ENCODE peak calls at places on chromosome 19, in five cellular contexts. Y is NAMALWA, V is tibial artery, A is amniotic epithelial cell, L is M059J. K is an unnamed sample.

GRCh38 chr19:41934849-41935374 is 6.7 kb upstream of the ERFL start:
- DNase-seq in V (no peak), A (peak), Y (peak), L (peak), K (peak)

GRCh38 chr19:14406645-14407331 is 12.4 kb downstream of the DDX39A start:
- DNase-seq in L (no peak), Y (no peak), A (no peak), V (no peak), K (no peak)

GRCh38 chr19:53518061-53518460 is 19.9 kb upstream of the ZNF331 start:
- DNase-seq in A (no peak), Y (no peak), L (no peak), V (no peak), K (no peak)

GRCh38 chr19:17777840-17778620 is 16.9 kb upstream of the B3GNT3 start:
- DNase-seq in Y (peak), L (no peak), A (peak), V (peak), K (peak)

GRCh38 chr19:5891938-5892771 is 11.4 kb downstream of the NDUFA11 start:
- DNase-seq in A (peak), L (peak), Y (no peak), V (no peak), K (peak)

GRCh38 chr19:29202281-29202680 is 10.7 kb downstream of the UQCRFS1 start:
- DNase-seq in V (no peak), L (no peak), A (no peak), Y (no peak), K (no peak)

GRCh38 chr19:6248856-6249255 is 30.9 kb downstream of the MLLT1 start:
- DNase-seq in Y (no peak), L (no peak), V (no peak), A (no peak), K (peak)

GRCh38 chr19:29831041-29831548 is 19.3 kb downstream of the CCNE1 start:
- DNase-seq in V (peak), Y (no peak), L (no peak), A (no peak), K (no peak)

GRCh38 chr19:571127-571974 is 1.0 kb upstream of the BSG start:
- DNase-seq in Y (peak), V (no peak), L (peak), A (peak), K (peak)

GRCh38 chr19:13099073-13099999 is 3.3 kb downstream of the LYL1 start:
- DNase-seq in Y (peak), A (peak), L (no peak), V (peak), K (no peak)

GRCh38 chr19:7846247-7846646 is 16.2 kb downstream of the EVI5L start:
- DNase-seq in Y (no peak), A (no peak), V (no peak), L (no peak), K (no peak)

GRCh38 chr19:46579286-46579944 is 21.7 kb upstream of the CALM3 start:
- DNase-seq in Y (peak), A (no peak), L (no peak), V (no peak), K (peak)

GRCh38 chr19:48501961-48502719 is 9.5 kb downstream of the LMTK3 start:
- DNase-seq in V (peak), Y (peak), L (peak), A (peak), K (no peak)

GRCh38 chr19:54319049-54319448 is 6.1 kb upstream of the LILRA5 start:
- DNase-seq in A (no peak), Y (no peak), L (no peak), V (peak), K (no peak)

GRCh38 chr19:38034153-38034835 is 127.3 kb downstream of the SIPA1L3 start:
- DNase-seq in Y (peak), A (no peak), V (no peak), L (peak), K (peak)

GRCh38 chr19:56720281-56720680 is 48.7 kb upstream of the ZNF835 start:
- DNase-seq in Y (no peak), L (peak), V (no peak), A (no peak), K (no peak)

GRCh38 chr19:51296331-51297093 is 14.9 kb upstream of the IGLON5 start:
- DNase-seq in A (no peak), V (no peak), L (no peak), Y (no peak), K (no peak)

GRCh38 chr19:9018163-9018875 is 8.1 kb upstream of the MUC16 start:
- DNase-seq in A (no peak), V (no peak), L (peak), Y (no peak), K (no peak)

GRCh38 chr19:45423033-45423588 is 606 bp downstream of the ERCC1 start:
- DNase-seq in Y (no peak), L (no peak), A (no peak), V (no peak), K (no peak)

GRCh38 chr19:16385296-16385695 is 60.7 kb downstream of the KLF2 start:
- DNase-seq in Y (no peak), A (no peak), V (no peak), L (no peak), K (no peak)

GRCh38 chr19:38455031-38455430 is 21.5 kb downstream of the RYR1 start:
- DNase-seq in A (peak), Y (peak), V (no peak), L (peak), K (peak)